ENCODE peak calls at places on chromosomes 7 and 10, in seven cellular contexts. K is T-cell; P is fibroblast of the aortic adventitia; E is WTC11; H is neural progenitor cell; I is choroid plexus epithelial cell; F is activated CD8-positive, alpha-beta T cell treated with anti-CD3 and anti-CD28 coated beads for 36 hours. U is an unnamed sample.

GRCh38 chr10:109926141-109926745 is 2.9 kb upstream of the XPNPEP1 start:
- DNase-seq in P (no peak), F (no peak), E (no peak), K (no peak), H (no peak), I (no peak), U (no peak)

GRCh38 chr7:154848464-154848863 is 154.5 kb downstream of the PAXIP1 start:
- DNase-seq in E (no peak), H (no peak), K (no peak), I (no peak), P (no peak), F (no peak), U (no peak)

GRCh38 chr7:30206466-30206865 is 71.7 kb downstream of the MTURN start:
- DNase-seq in E (no peak), H (peak), P (peak), K (no peak), I (peak), F (no peak), U (no peak)

GRCh38 chr7:75993689-75994387 is 557 bp downstream of the TMEM120A start:
- DNase-seq in H (peak), E (peak), K (no peak), I (peak), F (peak), P (peak), U (no peak)

GRCh38 chr10:90130321-90131086 is 429.1 kb downstream of the KIF20B start:
- DNase-seq in K (no peak), I (no peak), E (no peak), P (no peak), H (no peak), F (no peak), U (peak)

GRCh38 chr10:117248700-117249465 is 8.0 kb downstream of the SLC18A2 start:
- DNase-seq in I (no peak), E (no peak), H (no peak), F (no peak), P (peak), K (no peak), U (no peak)

GRCh38 chr10:73810735-73811465 is 498 bp downstream of the NDST2 start:
- DNase-seq in H (peak), I (peak), F (peak), E (peak), P (peak), K (peak), U (peak)

GRCh38 chr10:31098091-31098490 is 66.4 kb upstream of the ZNF438 start:
- DNase-seq in I (peak), K (no peak), P (peak), H (peak), F (no peak), E (no peak), U (no peak)

GRCh38 chr7:35021445-35021844 is 15.8 kb downstream of the DPY19L1 start:
- DNase-seq in K (no peak), E (no peak), F (no peak), P (no peak), H (no peak), I (no peak), U (no peak)

GRCh38 chr10:103102195-103102594 is 90.9 kb downstream of the NT5C2 start:
- DNase-seq in E (no peak), K (no peak), P (no peak), H (no peak), I (peak), F (no peak), U (no peak)

GRCh38 chr10:81843042-81843441 is 32.0 kb upstream of the NRG3 start:
- DNase-seq in F (no peak), E (no peak), P (no peak), K (no peak), H (no peak), I (peak), U (no peak)

GRCh38 chr10:4276151-4276550 is 491.1 kb upstream of the KLF6 start:
- DNase-seq in E (no peak), K (no peak), F (no peak), H (no peak), P (no peak), I (no peak), U (no peak)

GRCh38 chr10:118209215-118209614 is 132.9 kb downstream of the FAM204A start:
- DNase-seq in F (no peak), K (no peak), I (no peak), E (no peak), H (peak), P (no peak), U (no peak)

GRCh38 chr10:34933676-34934075 is 118.6 kb upstream of the PARD3 start:
- DNase-seq in E (no peak), P (peak), F (no peak), K (no peak), H (peak), I (peak), U (no peak)

GRCh38 chr7:4667776-4668509 is 14.2 kb upstream of the FOXK1 start:
- DNase-seq in I (peak), P (peak), F (no peak), H (no peak), K (no peak), E (no peak), U (no peak)

GRCh38 chr10:115514895-115515294 is 421.7 kb downstream of the ATRNL1 start:
- DNase-seq in H (no peak), F (no peak), E (no peak), I (peak), P (no peak), K (no peak), U (no peak)

GRCh38 chr10:122981066-122981464 is 864 bp downstream of the PSTK start:
- DNase-seq in E (no peak), K (no peak), P (peak), H (peak), F (peak), I (peak), U (peak)